ENCODE peak calls at places on chromosome 1, in four cellular contexts. X is A549, D is K562, M is HepG2. Z is an unnamed sample.

GRCh38 chr1:70429219-70429618 is 18.2 kb downstream of the CTH start:
- DNase-seq in D (no peak), M (no peak), X (no peak), Z (no peak)

GRCh38 chr1:178093958-178094751 is at the start of gene RASAL2:
- DNase-seq in M (peak; percentile 41), D (peak; percentile 57), X (peak; percentile 76), Z (peak; percentile 82)

GRCh38 chr1:168939131-168939946 is 167.2 kb upstream of the ATP1B1 start:
- DNase-seq in M (no peak), X (no peak), D (no peak), Z (no peak)

GRCh38 chr1:112666917-112667316 is 7.5 kb upstream of the MOV10 start:
- DNase-seq in D (no peak), M (no peak), X (no peak), Z (no peak)

GRCh38 chr1:53467391-53467790 is 8.2 kb downstream of the DMRTB1 start:
- DNase-seq in X (no peak), M (no peak), D (no peak), Z (no peak)

GRCh38 chr1:159930216-159930615 is 4.9 kb upstream of the TAGLN2 start:
- DNase-seq in D (no peak), M (no peak), X (no peak), Z (no peak)

GRCh38 chr1:27981146-27981545 is 21.4 kb downstream of the XKR8 start:
- DNase-seq in D (no peak), X (no peak), M (no peak), Z (no peak)

GRCh38 chr1:15610167-15610566 is 7.1 kb upstream of the DDI2 start:
- DNase-seq in D (no peak), X (no peak), M (peak; percentile 71), Z (no peak)

GRCh38 chr1:2250721-2251281 is 22.7 kb downstream of the SKI start:
- DNase-seq in D (no peak), M (peak; percentile 82), X (no peak), Z (no peak)

GRCh38 chr1:2252423-2252822 is 24.3 kb downstream of the SKI start:
- DNase-seq in M (no peak), D (no peak), X (no peak), Z (no peak)

GRCh38 chr1:2253036-2253796 is 25.1 kb downstream of the SKI start:
- DNase-seq in X (no peak), D (no peak), M (no peak), Z (no peak)

GRCh38 chr1:2251363-2251762 is 23.2 kb downstream of the SKI start:
- DNase-seq in D (no peak), X (no peak), M (no peak), Z (no peak)

GRCh38 chr1:2251786-2252185 is 23.7 kb downstream of the SKI start:
- DNase-seq in M (no peak), D (no peak), X (no peak), Z (no peak)
- TF ChIP-seq HMGXB4 in M (no peak), D (no peak), X (no peak), Z (no peak)

GRCh38 chr1:172585861-172586260 is 52.9 kb downstream of the SUCO start:
- DNase-seq in M (no peak), X (no peak), D (no peak), Z (no peak)
- TF ChIP-seq HMGXB4 in M (no peak), X (no peak), D (no peak), Z (no peak)

DNA sequence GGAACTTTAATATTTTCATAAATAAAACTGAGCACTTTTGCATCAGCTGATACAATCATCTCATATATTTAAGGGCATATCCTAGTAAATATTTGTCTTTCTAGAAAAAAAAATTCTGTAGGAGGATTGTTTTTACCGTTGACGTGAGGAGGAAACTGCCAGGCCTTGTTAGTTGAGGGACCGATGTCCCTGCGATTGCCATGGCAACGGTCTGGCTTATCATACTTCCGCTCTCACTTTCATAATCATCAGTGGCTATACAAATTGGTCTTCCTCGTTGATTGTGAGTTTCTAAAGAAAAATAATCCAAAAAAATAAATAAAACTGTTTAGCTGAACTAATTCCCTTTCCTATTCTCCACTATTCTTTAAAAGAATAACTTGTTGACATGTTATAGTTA is 69.3 kb upstream of the ANGPTL3 start:
- DNase-seq in D (no peak), M (no peak), X (no peak), Z (no peak)
- TF ChIP-seq HMGXB4 in D (no peak), M (no peak), X (no peak), Z (no peak)

GRCh38 chr1:9182784-9183257 is 51.8 kb upstream of the H6PD start:
- DNase-seq in D (no peak), X (no peak), M (no peak), Z (no peak)
- TF ChIP-seq HMGXB4 in D (no peak), X (no peak), M (no peak), Z (no peak)